ENCODE peak calls at places on chromosomes 7 and 10, in six cellular contexts. W is right lobe of liver; B is mammary epithelial cell; J is upper lobe of right lung; V is CD8-positive, alpha-beta T cell; X is cardiac muscle cell. R is an unnamed sample.

GRCh38 chr10:49139000-49139865 is 5.4 kb upstream of the FAM170B start:
- DNase-seq in W (no peak), B (no peak), J (no peak), V (no peak), X (peak), R (no peak)

GRCh38 chr7:79317728-79318127 is 135.7 kb downstream of the MAGI2 start:
- DNase-seq in W (no peak), B (peak), J (no peak), V (no peak), X (peak), R (peak)

GRCh38 chr7:94044806-94045205 is 40.7 kb upstream of the BET1 start:
- DNase-seq in W (no peak), B (no peak), J (no peak), V (no peak), X (no peak), R (no peak)

GRCh38 chr10:129467346-129468119 is 492 bp downstream of the MGMT start:
- DNase-seq in W (peak), B (peak), J (peak), V (no peak), X (peak), R (peak)

GRCh38 chr10:4344544-4344994 is 481.4 kb upstream of the AKR1E2 start:
- DNase-seq in W (no peak), B (peak), J (peak), V (no peak), X (peak), R (peak)

GRCh38 chr10:71729023-71729649 is 9.6 kb upstream of the C10orf105 start:
- DNase-seq in W (no peak), B (peak), J (peak), V (no peak), X (no peak), R (peak)

GRCh38 chr7:39488467-39489393 is 77.5 kb upstream of the YAE1 start:
- DNase-seq in W (no peak), B (no peak), J (no peak), V (no peak), X (no peak), R (no peak)

GRCh38 chr10:28595618-28596017 is 62.7 kb downstream of the WAC start:
- DNase-seq in W (no peak), B (no peak), J (no peak), V (no peak), X (peak), R (no peak)

GRCh38 chr7:18505870-18506460 is 10.4 kb downstream of the HDAC9 start:
- DNase-seq in W (no peak), B (no peak), J (no peak), V (no peak), X (peak), R (no peak)

GRCh38 chr7:516606-517456 is 2.8 kb downstream of the PDGFA start:
- DNase-seq in W (no peak), B (peak), J (no peak), V (no peak), X (peak), R (no peak)

GRCh38 chr10:110207805-110208613 is 604 bp downstream of the MXI1 start:
- DNase-seq in W (no peak), B (peak), J (peak), V (peak), X (peak), R (peak)

GRCh38 chr10:17510242-17510908 is 56.0 kb upstream of the ST8SIA6 start:
- DNase-seq in W (no peak), B (no peak), J (no peak), V (no peak), X (no peak), R (no peak)

GRCh38 chr7:101436857-101437576 is 74.3 kb downstream of the COL26A1 start:
- DNase-seq in W (no peak), B (no peak), J (no peak), V (no peak), X (no peak), R (peak)

GRCh38 chr7:74345970-74346369 is 56.8 kb downstream of the CLIP2 start:
- DNase-seq in W (no peak), B (no peak), J (no peak), V (no peak), X (no peak), R (no peak)

GRCh38 chr10:73815719-73816030 is 4.3 kb upstream of the NDST2 start:
- DNase-seq in W (no peak), B (no peak), J (no peak), V (no peak), X (no peak), R (no peak)
- H3K27ac ChIP-seq in W (peak), B (no peak), J (peak), V (no peak), X (no peak), R (no peak)

DNA sequence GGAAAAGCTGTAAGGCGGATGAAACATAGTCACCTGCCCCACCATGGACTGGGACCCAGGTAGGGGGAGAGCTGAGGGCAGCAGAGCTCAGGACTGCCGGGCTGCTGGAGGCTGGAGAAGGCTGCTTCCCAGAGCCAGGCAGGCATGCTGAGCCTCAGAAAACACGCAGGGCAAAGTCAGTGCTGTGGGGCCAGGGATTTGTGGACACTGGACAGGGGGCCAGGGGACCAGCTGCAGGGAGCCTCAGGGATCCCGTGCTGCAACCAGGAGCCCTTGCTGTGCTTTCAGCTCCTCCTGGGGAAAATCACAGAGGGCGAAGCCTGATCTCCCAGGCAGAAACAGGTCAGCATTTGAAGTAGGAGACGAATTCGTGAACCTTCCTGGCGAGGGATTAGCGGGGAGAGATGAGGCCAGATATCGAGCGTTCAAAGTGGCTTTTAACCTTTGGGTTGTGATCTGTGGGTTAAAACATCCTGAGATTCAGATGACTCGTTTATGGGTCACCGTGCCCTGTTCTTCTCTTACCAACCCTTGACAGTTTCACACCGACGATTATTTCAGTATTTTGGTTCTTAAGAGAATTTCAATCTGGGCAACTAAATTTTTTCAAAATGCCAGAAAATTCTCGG is 85.6 kb upstream of the SHH start:
- DNase-seq in W (no peak), B (no peak), J (peak), V (no peak), X (no peak), R (no peak)
- TF ChIP-seq CTCF in W (no peak), B (no peak), J (no peak), V (no peak), X (no peak), R (no peak)

GRCh38 chr7:2471022-2471329 is 5.2 kb downstream of the GRIFIN start:
- DNase-seq in W (no peak), B (peak), J (no peak), V (no peak), X (peak), R (peak)
- H3K27ac ChIP-seq in W (no peak), B (no peak), J (no peak), V (no peak), X (no peak), R (peak)

DNA sequence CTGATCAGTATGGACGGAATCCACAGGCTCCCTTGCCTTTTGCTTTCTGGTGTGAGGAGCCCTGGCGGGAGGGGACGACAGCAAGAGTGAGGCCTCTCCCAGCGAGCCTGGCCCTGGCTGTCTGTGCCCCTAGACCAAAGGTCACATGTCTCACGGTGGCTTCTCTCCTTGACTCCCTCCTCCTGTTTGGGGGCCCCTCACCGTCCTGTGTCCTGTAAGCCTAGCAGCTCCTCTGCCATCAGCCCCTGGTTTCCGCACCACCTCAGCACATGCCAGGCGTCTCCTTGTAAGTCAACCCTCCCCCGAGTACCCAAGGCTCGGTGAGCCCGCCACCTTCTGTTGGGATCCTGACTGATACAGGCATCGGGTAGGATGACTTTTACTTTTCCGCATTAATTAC is 119.9 kb downstream of the XRCC2 start:
- DNase-seq in W (no peak), B (no peak), J (no peak), V (no peak), X (no peak), R (no peak)
- TF ChIP-seq CTCF in W (no peak), B (no peak), J (no peak), V (no peak), X (no peak), R (no peak)

DNA sequence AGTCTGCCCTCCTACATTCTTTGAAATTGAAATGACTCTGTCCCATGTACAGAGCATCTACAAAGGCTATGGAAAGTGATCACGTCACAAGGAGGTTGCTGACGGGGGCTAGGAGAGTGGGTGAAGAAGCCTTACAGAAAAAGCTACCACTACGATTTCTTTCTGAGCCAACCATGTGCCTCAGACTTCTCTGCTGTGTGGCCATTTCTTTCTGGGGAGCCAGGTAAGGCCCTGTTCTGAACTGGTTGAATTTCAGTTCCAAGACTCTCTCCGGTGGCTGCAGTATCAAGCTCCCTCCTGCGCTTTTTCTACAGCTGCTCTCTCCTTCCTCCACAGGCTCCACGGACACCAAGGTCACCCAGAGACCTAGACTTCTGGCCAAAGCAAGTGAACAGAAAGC is 112.5 kb upstream of the PRSS1 start:
- DNase-seq in W (no peak), B (no peak), J (no peak), V (peak), X (no peak), R (no peak)
- H3K27ac ChIP-seq in W (no peak), B (no peak), J (no peak), V (peak), X (no peak), R (no peak)

GRCh38 chr7:151085691-151086620 is at the start of gene AGAP3:
- DNase-seq in W (peak), B (peak), J (peak), V (peak), X (peak), R (peak)
- TF ChIP-seq CTCF in W (no peak), B (no peak), J (no peak), V (no peak), X (no peak), R (no peak)

DNA sequence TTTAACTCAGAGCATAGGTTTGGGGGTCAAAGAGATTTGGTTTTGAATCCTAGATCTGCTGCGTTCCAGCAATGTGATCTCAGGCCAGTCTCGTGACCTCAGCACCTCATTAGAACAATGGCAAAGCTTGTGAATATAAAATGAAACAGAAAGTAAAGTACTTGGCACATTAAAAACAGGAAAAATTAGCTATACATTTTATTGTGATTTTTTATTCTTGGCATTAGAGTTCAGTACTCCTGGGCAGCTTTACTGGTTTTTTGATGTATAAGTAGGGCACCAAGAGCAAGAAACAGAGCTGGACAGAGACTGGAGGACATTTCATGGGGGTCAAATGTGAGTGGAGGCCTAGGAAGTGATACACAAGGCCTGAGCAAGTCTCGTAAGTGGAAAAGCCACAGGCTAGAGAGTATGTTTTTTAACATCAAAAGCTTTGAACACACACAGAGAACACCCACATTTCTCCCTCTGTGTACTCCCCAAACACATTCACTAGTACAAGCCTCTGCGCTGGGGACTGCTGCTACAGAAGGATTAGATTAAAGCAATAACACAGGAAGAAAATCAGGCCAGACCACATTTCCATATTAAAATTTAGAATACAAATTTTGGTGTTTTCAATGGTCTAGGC is 157.2 kb upstream of the SLC25A13 start:
- DNase-seq in W (no peak), B (no peak), J (no peak), V (no peak), X (no peak), R (no peak)
- H3K27ac ChIP-seq in W (no peak), B (no peak), J (no peak), V (no peak), X (no peak), R (no peak)

GRCh38 chr7:16083931-16084330 is 337.4 kb downstream of the CRPPA start:
- DNase-seq in W (no peak), B (peak), J (no peak), V (no peak), X (peak), R (peak)

GRCh38 chr7:16084370-16084769 is 337.0 kb downstream of the CRPPA start:
- DNase-seq in W (no peak), B (no peak), J (no peak), V (no peak), X (peak), R (no peak)

GRCh38 chr7:16079723-16080122 is 341.6 kb downstream of the CRPPA start:
- DNase-seq in W (no peak), B (no peak), J (no peak), V (no peak), X (no peak), R (no peak)

GRCh38 chr7:16078076-16078952 is 343.0 kb downstream of the CRPPA start:
- DNase-seq in W (no peak), B (peak), J (no peak), V (peak), X (peak), R (peak)

GRCh38 chr7:16080131-16080530 is 341.2 kb downstream of the CRPPA start:
- DNase-seq in W (no peak), B (peak), J (no peak), V (no peak), X (peak), R (no peak)
- TF ChIP-seq CTCF in W (no peak), B (peak), J (no peak), V (no peak), X (no peak), R (no peak)

GRCh38 chr7:150375662-150376521 is 3.2 kb upstream of the ZNF775 start:
- DNase-seq in W (no peak), B (no peak), J (peak), V (peak), X (no peak), R (no peak)
- H3K27ac ChIP-seq in W (peak), B (no peak), J (no peak), V (no peak), X (peak), R (peak)

R was measured in RWPE1.